ENCODE peak calls at places on chromosome 16, in six cellular contexts. D is suprapubic skin, A is H1, S is heart left ventricle, Y is left ventricle myocardium inferior, M is GM12878. C is an unnamed sample. For H3K36me3, the result is how much of the 10 kb centered on the place peaks cover.

GRCh38 chr16:48276102-48276501 is 28.8 kb upstream of the ABCC11 start:
- DNase-seq in D (no peak), A (no peak), S (no peak), Y (no peak), M (no peak), C (peak)

GRCh38 chr16:85659805-85660511 is 28.8 kb downstream of the GINS2 start:
- DNase-seq in D (peak), A (peak), S (peak), Y (peak), M (no peak), C (peak)

GRCh38 chr16:70553645-70554044 is 30.0 kb downstream of the SF3B3 start:
- DNase-seq in D (no peak), A (no peak), S (no peak), Y (no peak), M (no peak), C (no peak)

GRCh38 chr16:50525716-50526115 is 22.5 kb upstream of the NKD1 start:
- DNase-seq in D (no peak), A (peak), S (no peak), Y (no peak), M (no peak), C (no peak)

GRCh38 chr16:76854234-76854633 is 336.8 kb upstream of the MON1B start:
- DNase-seq in D (no peak), A (no peak), S (no peak), Y (no peak), M (no peak), C (no peak)

GRCh38 chr16:84193480-84193879 is 2.5 kb downstream of the ADAD2 start:
- DNase-seq in D (no peak), A (no peak), S (no peak), Y (no peak), M (no peak), C (no peak)

GRCh38 chr16:1347286-1347855 is 4.3 kb downstream of the TSR3 start:
- DNase-seq in D (no peak), A (no peak), S (no peak), Y (no peak), M (no peak), C (peak)

GRCh38 chr16:69064164-69064563 is 41.3 kb upstream of the HAS3 start:
- DNase-seq in D (no peak), A (no peak), S (no peak), Y (no peak), M (no peak), C (no peak)

GRCh38 chr16:9334091-9334490 is 242.6 kb downstream of the HAPSTR1 start:
- DNase-seq in D (no peak), A (no peak), S (no peak), Y (no peak), M (no peak), C (no peak)

GRCh38 chr16:30997887-30998711 is 12.3 kb downstream of the STX1B start:
- DNase-seq in D (no peak), A (no peak), S (no peak), Y (no peak), M (no peak), C (no peak)

GRCh38 chr16:79661578-79661977 is 61.0 kb upstream of the MAF start:
- DNase-seq in D (no peak), A (no peak), S (no peak), Y (no peak), M (no peak), C (no peak)

DNA sequence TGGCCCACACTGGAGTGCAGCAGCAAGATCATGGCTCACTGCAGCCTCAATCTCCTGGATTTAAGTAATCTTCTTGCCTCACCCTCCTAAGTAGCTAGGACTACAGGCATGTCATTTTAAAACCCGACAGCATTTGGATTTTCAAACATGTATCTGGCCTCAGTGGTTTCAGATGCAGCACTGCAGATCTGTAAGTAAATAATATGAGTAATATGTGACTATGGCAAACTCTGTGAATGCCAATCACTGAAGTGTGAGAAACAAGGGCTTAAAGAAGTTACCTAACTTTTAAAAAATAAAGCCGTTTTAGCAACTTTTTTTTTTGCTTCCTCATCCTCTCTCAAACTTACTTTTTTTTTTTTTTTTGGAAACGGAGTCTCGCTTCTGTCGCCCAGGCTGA is 11.9 kb downstream of the CEP20 start:
- DNase-seq in D (no peak), A (no peak), S (no peak), Y (no peak), M (no peak), C (no peak)
- H3K36me3 ChIP-seq in D (under half), A (under half), S (under half), Y (half or more), M (under half), C (under half)

GRCh38 chr16:11138769-11139623 is 117.0 kb downstream of the SOCS1 start:
- DNase-seq in D (no peak), A (no peak), S (no peak), Y (no peak), M (no peak), C (no peak)
- TF ChIP-seq CTCF in D (no peak), A (no peak), S (no peak), Y (no peak), M (no peak), C (no peak)

GRCh38 chr16:27486344-27486743 is 63.4 kb downstream of the GTF3C1 start:
- DNase-seq in D (no peak), A (no peak), S (no peak), Y (no peak), M (no peak), C (no peak)
- H3K36me3 ChIP-seq in D (half or more), A (half or more), S (half or more), Y (half or more), M (under half), C (half or more)

DNA sequence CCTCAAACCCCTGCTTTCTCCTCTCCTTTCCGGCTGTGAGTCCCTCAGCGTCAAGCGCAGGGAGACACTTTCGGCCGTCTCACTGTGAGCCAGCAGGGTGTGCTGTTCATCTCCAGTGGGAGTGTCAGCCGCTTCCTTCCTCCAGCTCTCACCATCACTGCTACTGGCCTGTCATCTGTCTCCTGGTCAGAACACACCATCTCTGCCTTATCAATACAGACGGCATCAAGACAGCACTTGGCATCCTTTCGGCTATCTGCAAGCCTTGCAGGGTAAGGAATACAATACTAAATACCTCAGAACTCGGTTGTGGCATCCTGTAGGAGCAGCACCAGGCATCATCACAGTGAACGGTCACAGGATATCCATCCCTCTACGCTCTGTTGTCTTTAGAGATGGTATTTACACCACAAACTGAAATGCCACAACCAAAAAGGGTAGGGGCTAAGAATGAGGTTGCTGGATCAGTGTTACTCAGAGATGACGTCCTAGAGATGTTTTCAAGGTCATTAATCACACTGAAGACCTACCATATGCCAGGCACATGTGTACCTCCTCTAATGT is 20.7 kb upstream of the CMTM4 start:
- DNase-seq in D (no peak), A (no peak), S (no peak), Y (peak), M (no peak), C (no peak)
- TF ChIP-seq CTCF in D (no peak), A (peak), S (peak), Y (peak), M (peak), C (peak)

C was measured in prostate gland.